ENCODE peak calls at places on chromosomes 2 and 18, in eight cellular contexts. S, A, G, W, R, T, Y and B are unnamed samples.

GRCh38 chr2:241775223-241776177 is 1.1 kb upstream of the GAL3ST2 start:
- DNase-seq in S (no peak), A (no peak), G (no peak), W (no peak), R (no peak), T (no peak), Y (no peak), B (no peak)

GRCh38 chr2:47068966-47069627 is 86.0 kb downstream of the STPG4 start:
- DNase-seq in S (no peak), A (no peak), G (peak), W (no peak), R (no peak), T (no peak), Y (no peak), B (no peak)

GRCh38 chr2:152056418-152056817 is 42.4 kb downstream of the CACNB4 start:
- DNase-seq in S (no peak), A (no peak), G (no peak), W (no peak), R (no peak), T (no peak), Y (no peak), B (no peak)

GRCh38 chr18:45782662-45783061 is 42.8 kb upstream of the SIGLEC15 start:
- DNase-seq in S (no peak), A (no peak), G (no peak), W (no peak), R (no peak), T (no peak), Y (no peak), B (no peak)

GRCh38 chr2:74632209-74632938 is 15.8 kb downstream of the M1AP start:
- DNase-seq in S (no peak), A (no peak), G (no peak), W (no peak), R (peak), T (peak), Y (peak), B (no peak)

GRCh38 chr2:118216224-118216623 is 128.0 kb downstream of the INSIG2 start:
- DNase-seq in S (no peak), A (no peak), G (no peak), W (no peak), R (no peak), T (no peak), Y (no peak), B (no peak)

GRCh38 chr2:206212673-206213513 is 53.2 kb downstream of the EEF1B2 start:
- DNase-seq in S (peak), A (peak), G (no peak), W (peak), R (peak), T (peak), Y (peak), B (peak)

GRCh38 chr18:31576670-31577069 is 15.0 kb upstream of the TTR start:
- DNase-seq in S (no peak), A (no peak), G (no peak), W (no peak), R (no peak), T (no peak), Y (no peak), B (no peak)

GRCh38 chr2:205700331-205701132 is 18.2 kb downstream of the NRP2 start:
- DNase-seq in S (no peak), A (peak), G (no peak), W (no peak), R (peak), T (peak), Y (peak), B (peak)

GRCh38 chr2:236177967-236178909 is 10.1 kb upstream of the GBX2 start:
- DNase-seq in S (peak), A (no peak), G (peak), W (peak), R (peak), T (peak), Y (no peak), B (peak)

GRCh38 chr2:176125215-176126054 is 2.9 kb downstream of the HOXD9 start:
- DNase-seq in S (no peak), A (no peak), G (no peak), W (no peak), R (no peak), T (no peak), Y (no peak), B (no peak)

GRCh38 chr2:172092716-172093415 is 7.6 kb downstream of the DLX1 start:
- DNase-seq in S (no peak), A (no peak), G (no peak), W (no peak), R (no peak), T (no peak), Y (no peak), B (no peak)

GRCh38 chr2:109380502-109381326 is 233.1 kb downstream of the SEPTIN10 start:
- DNase-seq in S (no peak), A (peak), G (peak), W (no peak), R (peak), T (peak), Y (peak), B (peak)

GRCh38 chr2:99777266-99777640 is 287.4 kb upstream of the REV1 start:
- DNase-seq in S (no peak), A (no peak), G (no peak), W (no peak), R (peak), T (peak), Y (no peak), B (peak)